ENCODE peak calls at places on chromosomes 1 and 21, in seven cellular contexts. D is fibroblast of lung; J is CD8-positive, alpha-beta T cell; C is tibial artery; F is A549; A is HCT116; M is CD8-positive, alpha-beta memory T cell. V is an unnamed sample.

GRCh38 chr1:2783069-2783434 is 18.4 kb downstream of the TTC34 start:
- DNase-seq in F (no peak), D (no peak), A (no peak), C (no peak), M (no peak), J (no peak), V (no peak)

GRCh38 chr1:166910396-166910994 is 34.4 kb upstream of the TADA1 start:
- DNase-seq in C (no peak), A (peak), F (peak), M (peak), J (peak), D (peak), V (peak)

GRCh38 chr21:44903689-44904088 is 17.0 kb downstream of the ITGB2 start:
- DNase-seq in A (no peak), D (no peak), C (no peak), F (no peak), M (no peak), J (peak), V (no peak)

GRCh38 chr1:119909890-119910596 is 13.7 kb upstream of the ADAM30 start:
- DNase-seq in M (no peak), F (no peak), C (no peak), D (no peak), J (no peak), A (no peak), V (no peak)

GRCh38 chr21:42621828-42622199 is 31.6 kb upstream of the PDE9A start:
- DNase-seq in A (no peak), M (no peak), C (no peak), J (no peak), D (no peak), F (no peak), V (no peak)

GRCh38 chr1:96049759-96050409 is 671.7 kb upstream of the PTBP2 start:
- DNase-seq in F (peak), D (no peak), C (no peak), J (no peak), A (no peak), M (no peak), V (no peak)

GRCh38 chr1:91092503-91092902 is 70.7 kb upstream of the ZNF644 start:
- DNase-seq in M (no peak), J (no peak), A (no peak), D (peak), F (no peak), C (no peak), V (no peak)

GRCh38 chr1:18246543-18246942 is 138.9 kb downstream of the IGSF21 start:
- DNase-seq in J (no peak), F (peak), C (no peak), M (no peak), A (no peak), D (no peak), V (no peak)

GRCh38 chr1:19260211-19261138 is 8.9 kb downstream of the MRTO4 start:
- DNase-seq in D (peak), C (no peak), J (no peak), A (no peak), F (peak), M (no peak), V (no peak)

GRCh38 chr1:214205053-214205452 is 75.9 kb upstream of the SMYD2 start:
- DNase-seq in J (no peak), C (no peak), F (no peak), M (no peak), D (no peak), A (no peak), V (no peak)
- H3K27ac ChIP-seq in J (no peak), C (no peak), F (no peak), M (no peak), D (no peak), A (no peak), V (no peak)

DNA sequence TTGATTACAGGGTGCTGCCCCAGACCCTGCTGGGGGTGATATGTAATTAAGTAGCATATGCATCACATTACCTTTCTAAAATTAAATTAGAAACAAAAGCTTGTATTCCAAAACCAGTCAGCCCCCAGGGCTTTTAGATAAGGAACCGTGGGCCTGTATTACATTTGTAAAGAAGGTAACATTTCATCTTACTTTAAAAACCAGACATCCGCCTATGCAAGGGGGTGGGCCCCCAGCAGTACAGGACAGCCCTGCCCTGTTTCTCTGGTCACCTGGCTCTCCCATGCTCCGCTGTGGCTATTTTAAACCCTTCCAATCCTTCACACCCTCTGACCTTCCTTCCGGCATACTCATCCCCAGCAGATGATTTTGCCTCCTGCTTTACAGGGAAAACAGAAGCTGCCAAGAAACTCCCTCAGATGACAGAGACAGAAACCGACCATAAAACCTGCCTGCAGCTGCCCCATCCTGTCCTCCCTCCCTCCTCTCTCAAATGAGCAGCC is 21.9 kb upstream of the KCNC4 start:
- DNase-seq in A (no peak), M (no peak), J (no peak), F (no peak), D (peak), C (no peak), V (no peak)
- H3K27ac ChIP-seq in A (no peak), M (no peak), J (no peak), F (no peak), D (no peak), C (peak), V (no peak)

GRCh38 chr1:87523466-87523865 is 194.8 kb downstream of the LMO4 start:
- DNase-seq in M (no peak), C (peak), A (no peak), F (no peak), D (peak), J (no peak), V (no peak)

GRCh38 chr1:87528754-87529517 is 200.3 kb downstream of the LMO4 start:
- DNase-seq in C (no peak), D (no peak), J (no peak), F (no peak), M (no peak), A (no peak), V (no peak)

GRCh38 chr1:87521446-87521845 is 192.8 kb downstream of the LMO4 start:
- DNase-seq in M (no peak), C (no peak), J (no peak), F (no peak), A (no peak), D (no peak), V (no peak)

GRCh38 chr1:87518794-87519193 is 190.1 kb downstream of the LMO4 start:
- DNase-seq in J (no peak), D (peak), M (no peak), C (no peak), A (no peak), F (no peak), V (no peak)

GRCh38 chr1:87524021-87524754 is 195.5 kb downstream of the LMO4 start:
- DNase-seq in D (peak), C (no peak), A (no peak), M (no peak), J (no peak), F (no peak), V (no peak)
- H3K27ac ChIP-seq in D (no peak), C (peak), A (no peak), M (no peak), J (no peak), F (no peak), V (no peak)

GRCh38 chr1:226895644-226896043 is 25.2 kb downstream of the PSEN2 start:
- DNase-seq in M (no peak), D (no peak), C (no peak), F (no peak), J (no peak), A (no peak), V (no peak)
- H3K27ac ChIP-seq in M (no peak), D (no peak), C (no peak), F (no peak), J (no peak), A (no peak), V (no peak)

V was measured in DND-41.